ENCODE peak calls at places on chromosomes 4 and X, in eight cellular contexts. O, N, Y, Q, U, X, Z and B are unnamed samples.
A peak's percentile ranks its signal among the peaks of the same experiment; 100 is the strongest.

GRCh38 chrX:103344606-103345005 is 11.7 kb upstream of the TCEAL9 start:
- DNase-seq in Q (no peak), O (no peak), N (no peak), U (no peak), Y (no peak), X (no peak), Z (no peak), B (no peak)

GRCh38 chr4:1044469-1045192 is 33.2 kb downstream of the FGFRL1 start:
- DNase-seq in X (no peak), Q (no peak), Z (no peak), O (no peak), U (no peak), N (no peak), Y (no peak), B (no peak)

GRCh38 chr4:7430368-7430964 is 4.3 kb downstream of the PSAPL1 start:
- DNase-seq in U (no peak), O (peak; percentile 56), N (peak; percentile 39), Q (no peak), Y (no peak), X (no peak), Z (peak; percentile 74), B (peak; percentile 2)

GRCh38 chr4:101695176-101695575 is 95.4 kb upstream of the BANK1 start:
- DNase-seq in Y (no peak), N (peak; percentile 40), Z (no peak), Q (no peak), O (no peak), U (peak; percentile 34), X (no peak), B (no peak)

GRCh38 chrX:148632444-148632843 is 132.0 kb downstream of the AFF2 start:
- DNase-seq in X (no peak), Z (no peak), Y (no peak), O (no peak), Q (no peak), U (no peak), N (no peak), B (no peak)

GRCh38 chrX:154979671-154980070 is 42.9 kb downstream of the F8 start:
- DNase-seq in Z (no peak), Q (no peak), Y (no peak), N (no peak), U (no peak), O (no peak), X (no peak), B (no peak)

GRCh38 chr4:175435437-175435836 is 376.6 kb downstream of the GPM6A start:
- DNase-seq in U (no peak), N (no peak), X (no peak), O (no peak), Z (no peak), Q (peak; percentile 57), Y (peak; percentile 37), B (no peak)

GRCh38 chr4:41212221-41213203 is 1.8 kb downstream of the APBB2 start:
- DNase-seq in N (peak; percentile 72), O (peak; percentile 76), Z (peak; percentile 57), Y (peak; percentile 55), U (peak; percentile 77), X (no peak), Q (peak; percentile 83), B (no peak)

GRCh38 chr4:1238676-1239000 is 10.3 kb downstream of the CTBP1 start:
- DNase-seq in N (no peak), Z (peak; percentile 0), U (no peak), Q (no peak), O (no peak), Y (peak; percentile 24), X (no peak), B (no peak)

DNA sequence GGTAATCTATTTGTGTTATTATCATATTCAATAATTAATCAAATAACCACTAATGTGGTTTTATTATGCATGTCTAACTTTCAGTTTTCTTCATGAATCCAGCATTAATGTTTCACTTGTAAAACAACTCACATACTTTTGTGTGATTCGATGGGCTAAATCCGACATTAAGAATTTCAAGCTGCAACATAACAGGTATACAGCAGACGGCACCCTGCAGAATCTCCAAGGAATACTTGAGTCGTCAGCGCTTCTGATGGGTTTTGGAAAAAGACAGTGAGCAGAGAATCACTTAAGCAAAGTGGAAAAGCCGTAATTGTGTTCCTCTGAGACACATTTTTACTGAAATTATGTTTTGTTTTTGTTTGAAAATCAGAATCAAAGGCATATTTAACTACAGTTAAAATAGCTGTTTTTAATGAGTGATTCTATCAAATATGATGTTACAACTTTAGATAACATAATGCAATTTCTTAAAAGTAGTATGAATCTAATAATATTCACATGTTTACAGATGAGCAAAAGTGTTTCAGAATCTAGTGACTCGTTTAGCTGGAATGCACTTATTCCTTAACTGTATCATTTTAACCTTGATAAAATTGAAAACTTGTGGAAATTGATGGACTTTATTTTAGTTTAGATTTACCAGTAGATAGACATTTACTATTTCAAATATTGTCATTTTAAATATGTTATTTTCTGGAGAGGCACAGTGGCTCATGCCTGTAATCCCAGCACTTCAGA is 514.8 kb downstream of the CCSER1 start:
- DNase-seq in Y (no peak), O (peak; percentile 5), U (no peak), N (no peak), Q (no peak), Z (peak; percentile 49), X (no peak), B (no peak)
- H3K9me2 ChIP-seq in Y (no peaks in the 10 kb centered on the region), O (no peaks in the 10 kb centered on the region), U (no peaks in the 10 kb centered on the region), N (no peaks in the 10 kb centered on the region), Q (no peaks in the 10 kb centered on the region), Z (no peaks in the 10 kb centered on the region), X (no peaks in the 10 kb centered on the region), B (no peaks in the 10 kb centered on the region)

DNA sequence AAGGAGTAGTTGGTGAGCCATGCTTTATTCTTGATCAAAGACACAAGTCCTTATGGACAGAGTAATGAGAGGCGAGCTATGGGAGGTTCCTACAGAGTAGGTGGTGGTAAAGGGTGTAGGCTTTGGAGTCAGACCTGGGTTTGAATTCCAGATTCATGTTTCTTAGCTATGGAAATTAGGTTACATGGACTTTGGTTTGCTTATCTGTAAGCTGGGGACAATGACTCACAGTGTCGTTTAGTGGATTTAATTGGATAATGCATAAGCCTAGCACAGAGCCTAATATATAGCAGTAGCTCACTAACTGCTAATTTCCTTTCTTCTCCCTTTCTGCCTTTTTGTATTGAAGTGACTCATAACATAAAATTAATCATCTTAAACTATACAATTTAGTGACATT is 5.0 kb upstream of the TRPC5 start:
- DNase-seq in Z (no peak), N (no peak), Q (no peak), Y (no peak), U (no peak), O (no peak), X (no peak), B (no peak)
- TF ChIP-seq EZH2phosphoT487 in Z (no peak), N (no peak), Q (no peak), Y (no peak), U (no peak), O (no peak), X (no peak), B (no peak)

GRCh38 chrX:15679246-15679645 is 14.6 kb upstream of the CLTRN start:
- DNase-seq in Q (no peak), X (no peak), Y (no peak), O (no peak), N (no peak), U (no peak), Z (no peak), B (no peak)
- H3K9me2 ChIP-seq in Q (no peaks in the 10 kb centered on the region), X (no peaks in the 10 kb centered on the region), Y (no peaks in the 10 kb centered on the region), O (no peaks in the 10 kb centered on the region), N (no peaks in the 10 kb centered on the region), U (no peaks in the 10 kb centered on the region), Z (no peaks in the 10 kb centered on the region), B (no peaks in the 10 kb centered on the region)

GRCh38 chrX:10012776-10013175 is 45.6 kb downstream of the CLDN34 start:
- DNase-seq in Z (no peak), U (no peak), X (no peak), Y (no peak), O (no peak), N (no peak), Q (no peak), B (no peak)

GRCh38 chrX:10016516-10017132 is 49.5 kb downstream of the CLDN34 start:
- DNase-seq in Q (no peak), Y (no peak), N (peak; percentile 24), Z (no peak), X (no peak), U (peak; percentile 47), O (no peak), B (no peak)

GRCh38 chrX:10017866-10018265 is 50.7 kb downstream of the CLDN34 start:
- DNase-seq in O (peak; percentile 56), Z (peak; percentile 40), Q (peak; percentile 21), X (no peak), U (peak; percentile 48), N (peak; percentile 92), Y (no peak), B (peak; percentile 65)

GRCh38 chrX:10014462-10015373 is 47.6 kb downstream of the CLDN34 start:
- DNase-seq in X (peak; percentile 66), Z (peak; percentile 79), U (peak; percentile 87), Y (peak; percentile 92), O (peak; percentile 91), Q (peak; percentile 77), N (peak; percentile 87), B (peak; percentile 37)

GRCh38 chrX:10015711-10016515 is 48.8 kb downstream of the CLDN34 start:
- DNase-seq in Q (peak; percentile 53), X (peak; percentile 16), N (peak; percentile 25), Y (peak; percentile 73), U (peak; percentile 69), O (peak; percentile 49), Z (peak; percentile 70), B (no peak)
- TF ChIP-seq EZH2phosphoT487 in Q (no peak), X (no peak), N (no peak), Y (no peak), U (no peak), O (no peak), Z (no peak), B (no peak)

DNA sequence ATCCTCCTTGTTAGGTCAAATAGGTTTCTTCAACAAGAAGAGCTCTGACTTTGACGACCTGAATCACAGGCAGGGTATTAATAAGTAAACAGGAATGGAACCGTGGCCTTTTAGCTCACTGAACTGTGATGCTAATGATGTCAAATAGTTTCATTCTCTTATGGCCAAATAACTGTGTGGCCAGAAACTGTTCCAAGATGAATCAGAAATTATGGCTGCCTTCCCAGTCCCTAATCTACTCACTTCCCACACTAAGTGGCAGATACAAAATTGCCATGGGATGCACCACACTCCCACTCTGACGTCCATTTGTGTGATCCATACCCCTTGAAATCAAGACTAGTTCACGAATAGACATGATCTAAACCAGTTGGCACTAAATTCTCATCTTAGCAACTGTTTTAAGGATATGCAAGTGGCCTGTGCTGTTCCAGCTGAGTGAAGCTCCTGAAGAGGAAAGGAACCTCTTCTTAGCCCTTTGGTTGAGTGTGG is 455.4 kb downstream of the IL15 start:
- DNase-seq in Y (no peak), U (peak; percentile 96), Z (no peak), X (no peak), O (no peak), N (peak; percentile 92), Q (no peak), B (peak; percentile 48)
- H3K9me2 ChIP-seq in Y (no peaks in the 10 kb centered on the region), U (no peaks in the 10 kb centered on the region), Z (no peaks in the 10 kb centered on the region), X (no peaks in the 10 kb centered on the region), O (no peaks in the 10 kb centered on the region), N (no peaks in the 10 kb centered on the region), Q (no peaks in the 10 kb centered on the region), B (no peaks in the 10 kb centered on the region)